ENCODE peak calls at places on chromosome 11, in five cellular contexts. L is T-helper 2 cell; I is stimulated activated CD4-positive, alpha-beta T cell treated with anti-CD3 and anti-CD28 coated beads, Interleukin-1b, Interleukin-23, amount 100 ng/mL, for 24 hours; T is aorta; S is NT2/D1. N is an unnamed sample.

GRCh38 chr11:125679397-125679796 is 1.2 kb downstream of the ACRV1 start:
- DNase-seq in L (no peak), I (no peak), T (no peak), S (no peak), N (no peak)

GRCh38 chr11:6681949-6682348 is 1.2 kb downstream of the MRPL17 start:
- DNase-seq in L (no peak), I (no peak), T (no peak), S (no peak), N (no peak)

GRCh38 chr11:65417221-65417701 is 5.3 kb upstream of the NEAT1 start:
- DNase-seq in L (no peak), I (no peak), T (peak), S (no peak), N (peak)

GRCh38 chr11:112453601-112454577 is 193.2 kb upstream of the PLET1 start:
- DNase-seq in L (peak), I (no peak), T (peak), S (peak), N (no peak)

GRCh38 chr11:9280655-9281301 is 15.6 kb upstream of the DENND5A start:
- DNase-seq in L (peak), I (peak), T (no peak), S (no peak), N (no peak)

GRCh38 chr11:36460220-36460619 is 49.9 kb downstream of the TRAF6 start:
- DNase-seq in L (no peak), I (no peak), T (no peak), S (no peak), N (no peak)

GRCh38 chr11:32796425-32796824 is 2.0 kb upstream of the CCDC73 start:
- DNase-seq in L (no peak), I (no peak), T (no peak), S (no peak), N (no peak)

GRCh38 chr11:78231962-78232459 is 43.3 kb downstream of the USP35 start:
- DNase-seq in L (no peak), I (no peak), T (no peak), S (no peak), N (no peak)

GRCh38 chr11:31959711-31960110 is 131.2 kb upstream of the RCN1 start:
- DNase-seq in L (no peak), I (no peak), T (no peak), S (peak), N (no peak)

GRCh38 chr11:65560555-65561418 is 2.6 kb upstream of the LTBP3 start:
- DNase-seq in L (no peak), I (no peak), T (no peak), S (no peak), N (no peak)

GRCh38 chr11:134079317-134079716 is 10.4 kb downstream of the JAM3 start:
- DNase-seq in L (no peak), I (no peak), T (no peak), S (no peak), N (no peak)

GRCh38 chr11:112304914-112305313 is 44.3 kb upstream of the PLET1 start:
- DNase-seq in L (no peak), I (no peak), T (no peak), S (no peak), N (no peak)

GRCh38 chr11:21896216-21896615 is 296.7 kb upstream of the ANO5 start:
- DNase-seq in L (no peak), I (no peak), T (no peak), S (no peak), N (no peak)

GRCh38 chr11:46597609-46598219 is 3.9 kb upstream of the AMBRA1 start:
- DNase-seq in L (no peak), I (no peak), T (no peak), S (no peak), N (no peak)

GRCh38 chr11:3134218-3134621 is 30.9 kb downstream of the OSBPL5 start:
- DNase-seq in L (peak), I (no peak), T (peak), S (no peak), N (peak)

GRCh38 chr11:1760351-1761109 is 3.2 kb downstream of the CTSD start:
- DNase-seq in L (no peak), I (no peak), T (peak), S (no peak), N (peak)

GRCh38 chr11:57529012-57529411 is 1.5 kb downstream of the TIMM10 start:
- DNase-seq in L (no peak), I (no peak), T (no peak), S (no peak), N (no peak)

GRCh38 chr11:108538022-108538424 is 39.8 kb upstream of the POGLUT3 start:
- DNase-seq in L (no peak), I (no peak), T (no peak), S (no peak), N (no peak)

GRCh38 chr11:128634395-128634794 is 47.0 kb upstream of the ETS1 start:
- DNase-seq in L (no peak), I (no peak), T (no peak), S (no peak), N (no peak)

GRCh38 chr11:84719935-84720577 is 907.1 kb downstream of the DLG2 start:
- DNase-seq in L (no peak), I (no peak), T (peak), S (peak), N (peak)

GRCh38 chr11:11789735-11790369 is 51.9 kb upstream of the USP47 start:
- DNase-seq in L (no peak), I (no peak), T (no peak), S (no peak), N (no peak)

GRCh38 chr11:106763516-106763915 is 254.8 kb downstream of the GUCY1A2 start:
- DNase-seq in L (no peak), I (no peak), T (no peak), S (no peak), N (no peak)

GRCh38 chr11:65040520-65041205 is 347 bp upstream of the SAC3D1 start:
- DNase-seq in L (peak), I (peak), T (peak), S (peak), N (peak)

GRCh38 chr11:97815667-97816066 is 1205.1 kb upstream of the CNTN5 start:
- DNase-seq in L (no peak), I (no peak), T (no peak), S (no peak), N (no peak)

GRCh38 chr11:32916994-32917393 is 24.4 kb downstream of the QSER1 start:
- DNase-seq in L (no peak), I (no peak), T (no peak), S (no peak), N (no peak)

GRCh38 chr11:9089061-9089460 is 2.3 kb downstream of the SCUBE2 start:
- DNase-seq in L (no peak), I (no peak), T (no peak), S (no peak), N (no peak)

GRCh38 chr11:104127828-104128227 is 36.1 kb downstream of the PDGFD start:
- DNase-seq in L (no peak), I (no peak), T (no peak), S (no peak), N (no peak)

GRCh38 chr11:12800032-12800671 is 125.9 kb downstream of the TEAD1 start:
- DNase-seq in L (no peak), I (no peak), T (no peak), S (no peak), N (no peak)

GRCh38 chr11:120324932-120325810 is at the start of gene TLCD5:
- DNase-seq in L (peak), I (no peak), T (peak), S (peak), N (peak)

GRCh38 chr11:117187007-117187406 is 8.5 kb downstream of the SIDT2 start:
- DNase-seq in L (no peak), I (no peak), T (peak), S (no peak), N (peak)

GRCh38 chr11:112157274-112157766 is 6.6 kb downstream of the IL18 start:
- DNase-seq in L (no peak), I (no peak), T (no peak), S (no peak), N (no peak)

GRCh38 chr11:61163714-61164609 is 2.7 kb upstream of the VPS37C start:
- DNase-seq in L (no peak), I (no peak), T (no peak), S (no peak), N (no peak)

GRCh38 chr11:43984519-43985385 is 42.3 kb downstream of the C11orf96 start:
- DNase-seq in L (no peak), I (no peak), T (no peak), S (no peak), N (peak)

N was measured in posterior vena cava.